ENCODE peak calls at places on chromosomes 13 and 19, in six cellular contexts. P, A, F, H, Q and C are unnamed samples. For H3K27me3, the result is how much of the 10 kb centered on the place peaks cover.

GRCh38 chr19:15828121-15828620 is 12.7 kb upstream of the OR10H1 start:
- DNase-seq in Q (no peak), A (no peak), F (no peak), P (no peak), H (no peak), C (no peak)

GRCh38 chr19:10256551-10256950 is 4.5 kb downstream of the MRPL4 start:
- DNase-seq in H (no peak), P (no peak), A (no peak), Q (no peak), F (no peak), C (no peak)

GRCh38 chr13:21242236-21242635 is 65.8 kb downstream of the MRPL57 start:
- DNase-seq in Q (no peak), P (no peak), H (no peak), A (peak), F (no peak), C (no peak)

GRCh38 chr19:6576869-6577281 is 14.1 kb downstream of the CD70 start:
- DNase-seq in H (no peak), A (no peak), F (no peak), P (no peak), Q (no peak), C (no peak)

GRCh38 chr13:107234315-107234714 is 666.4 kb upstream of the ARGLU1 start:
- DNase-seq in A (no peak), Q (no peak), F (no peak), H (no peak), P (no peak), C (no peak)

GRCh38 chr19:52658595-52658994 is 20.4 kb upstream of the ZNF83 start:
- DNase-seq in A (peak), Q (no peak), P (no peak), H (no peak), F (no peak), C (no peak)

GRCh38 chr13:45851171-45851889 is at the start of gene SIAH3:
- DNase-seq in Q (peak), H (no peak), P (peak), A (peak), F (no peak), C (no peak)

GRCh38 chr13:51113969-51114368 is 2.9 kb upstream of the C13orf42 start:
- DNase-seq in Q (no peak), A (no peak), H (no peak), F (no peak), P (no peak), C (no peak)

GRCh38 chr19:55690769-55691545 is 15.9 kb downstream of the EPN1 start:
- DNase-seq in P (no peak), A (no peak), H (no peak), Q (no peak), F (no peak), C (no peak)

GRCh38 chr13:64453831-64454230 is 2776.3 kb downstream of the PCDH9 start:
- DNase-seq in H (no peak), F (no peak), Q (no peak), A (peak), P (no peak), C (no peak)

GRCh38 chr13:65504213-65504612 is 1725.9 kb downstream of the PCDH9 start:
- DNase-seq in P (no peak), Q (no peak), H (no peak), F (no peak), A (no peak), C (no peak)

GRCh38 chr19:18940791-18941627 is at the start of gene HOMER3:
- DNase-seq in F (peak), Q (peak), A (peak), P (peak), H (peak), C (peak)

GRCh38 chr13:41311607-41312500 is 787 bp downstream of the NAA16 start:
- DNase-seq in Q (peak), F (peak), H (peak), A (peak), P (peak), C (peak)

GRCh38 chr19:46878613-46879375 is 18.0 kb downstream of the ARHGAP35 start:
- DNase-seq in F (peak), P (no peak), A (no peak), H (no peak), Q (peak), C (no peak)

GRCh38 chr19:5046339-5047039 is 77.6 kb downstream of the KDM4B start:
- DNase-seq in F (no peak), Q (no peak), A (no peak), H (no peak), P (no peak), C (peak)

GRCh38 chr13:36920612-36921185 is 661 bp upstream of the SMAD9 start:
- DNase-seq in Q (no peak), A (peak), H (no peak), F (no peak), P (no peak), C (no peak)

GRCh38 chr19:32822916-32823746 is 46.4 kb downstream of the SLC7A9 start:
- DNase-seq in Q (no peak), A (no peak), H (no peak), P (no peak), F (no peak), C (no peak)
- H3K27me3 ChIP-seq in Q (under half), A (under half), H (under half), P (under half), F (under half), C (under half)

DNA sequence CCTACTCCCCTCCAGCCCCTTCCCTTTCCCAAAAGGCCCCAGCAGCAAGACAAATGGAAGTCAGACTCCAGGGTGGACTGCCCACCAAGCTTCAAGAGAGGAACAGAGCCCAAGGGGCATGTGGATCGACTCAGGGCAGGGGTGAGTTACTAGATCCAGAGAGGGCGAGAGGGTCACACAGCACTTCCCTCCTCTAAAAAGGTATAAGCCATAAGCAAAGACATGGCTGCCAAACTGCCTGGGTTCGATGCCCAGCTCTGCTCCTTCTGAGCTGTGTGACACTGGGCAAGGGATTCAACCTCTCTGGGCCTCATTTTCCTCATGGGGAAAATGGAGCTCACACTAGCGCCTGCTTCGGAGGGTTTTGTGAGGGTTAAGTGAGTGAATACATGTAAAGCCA is 3.8 kb downstream of the PPP1R14A start:
- DNase-seq in A (no peak), P (no peak), F (no peak), H (no peak), Q (no peak), C (no peak)
- H3K27ac ChIP-seq in A (no peak), P (no peak), F (peak), H (peak), Q (peak), C (no peak)

GRCh38 chr13:98452851-98453250 is 124.1 kb downstream of the STK24 start:
- DNase-seq in H (no peak), F (no peak), Q (no peak), P (no peak), A (no peak), C (no peak)

GRCh38 chr13:98457053-98457452 is 119.9 kb downstream of the STK24 start:
- DNase-seq in H (no peak), F (no peak), P (no peak), A (no peak), Q (no peak), C (no peak)

GRCh38 chr13:98456423-98456845 is 120.5 kb downstream of the STK24 start:
- DNase-seq in F (no peak), H (no peak), P (no peak), Q (no peak), A (no peak), C (no peak)

GRCh38 chr13:98453254-98453843 is 123.6 kb downstream of the STK24 start:
- DNase-seq in A (no peak), Q (no peak), P (no peak), F (no peak), H (no peak), C (no peak)

GRCh38 chr13:98454389-98454881 is 122.5 kb downstream of the STK24 start:
- DNase-seq in H (no peak), Q (peak), A (no peak), F (no peak), P (no peak), C (no peak)
- H3K27me3 ChIP-seq in H (under half), Q (under half), A (under half), F (under half), P (under half), C (under half)

DNA sequence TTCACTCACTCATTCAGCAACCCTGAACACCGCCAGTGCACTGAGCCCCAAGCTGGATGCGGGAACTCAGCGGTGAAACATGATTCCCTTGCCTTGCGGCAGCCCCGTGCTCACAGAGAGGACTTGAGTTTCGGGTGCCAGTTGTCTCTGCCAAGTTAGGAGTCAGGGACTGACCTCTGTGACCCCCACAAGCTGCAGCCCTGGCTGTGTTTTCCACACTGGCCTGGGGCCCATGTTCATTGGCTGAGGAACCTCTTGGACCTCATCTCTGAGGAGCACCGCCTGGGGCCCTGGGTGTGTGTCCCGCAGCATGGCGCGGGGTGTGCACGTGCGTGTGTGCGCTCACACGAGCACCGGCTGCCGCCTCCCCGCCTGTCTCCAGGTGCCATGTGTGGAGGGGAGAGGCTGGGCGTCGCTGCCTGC is 31.0 kb downstream of the CAPN12 start:
- DNase-seq in Q (peak), H (peak), F (peak), P (no peak), A (no peak), C (no peak)
- H3K27ac ChIP-seq in Q (peak), H (peak), F (peak), P (no peak), A (no peak), C (peak)

GRCh38 chr13:74550039-74550438 is 415.8 kb upstream of the KLF12 start:
- DNase-seq in Q (no peak), P (no peak), H (no peak), A (peak), F (no peak), C (peak)
- H3K27me3 ChIP-seq in Q (under half), P (under half), H (under half), A (under half), F (under half), C (under half)

GRCh38 chr19:43605875-43606568 is 5.9 kb upstream of the SRRM5 start:
- DNase-seq in Q (no peak), F (no peak), H (no peak), A (no peak), P (no peak), C (no peak)
- H3K27ac ChIP-seq in Q (no peak), F (no peak), H (no peak), A (no peak), P (no peak), C (no peak)

GRCh38 chr19:49556412-49557398 is 23.7 kb downstream of the NOSIP start:
- DNase-seq in Q (no peak), H (no peak), F (no peak), A (peak), P (no peak), C (peak)
- H3K27me3 ChIP-seq in Q (under half), H (under half), F (under half), A (under half), P (under half), C (under half)

GRCh38 chr13:27966641-27967202 is 2.4 kb downstream of the CDX2 start:
- DNase-seq in F (no peak), P (no peak), Q (no peak), H (no peak), A (peak), C (peak)

GRCh38 chr13:27962982-27963381 is 6.1 kb downstream of the CDX2 start:
- DNase-seq in H (no peak), P (no peak), F (no peak), Q (no peak), A (no peak), C (no peak)

GRCh38 chr13:27965343-27965739 is 3.8 kb downstream of the CDX2 start:
- DNase-seq in P (no peak), H (no peak), A (peak), F (no peak), Q (no peak), C (no peak)

GRCh38 chr13:27965740-27966640 is 3.1 kb downstream of the CDX2 start:
- DNase-seq in Q (no peak), P (no peak), A (peak), H (no peak), F (no peak), C (peak)

DNA sequence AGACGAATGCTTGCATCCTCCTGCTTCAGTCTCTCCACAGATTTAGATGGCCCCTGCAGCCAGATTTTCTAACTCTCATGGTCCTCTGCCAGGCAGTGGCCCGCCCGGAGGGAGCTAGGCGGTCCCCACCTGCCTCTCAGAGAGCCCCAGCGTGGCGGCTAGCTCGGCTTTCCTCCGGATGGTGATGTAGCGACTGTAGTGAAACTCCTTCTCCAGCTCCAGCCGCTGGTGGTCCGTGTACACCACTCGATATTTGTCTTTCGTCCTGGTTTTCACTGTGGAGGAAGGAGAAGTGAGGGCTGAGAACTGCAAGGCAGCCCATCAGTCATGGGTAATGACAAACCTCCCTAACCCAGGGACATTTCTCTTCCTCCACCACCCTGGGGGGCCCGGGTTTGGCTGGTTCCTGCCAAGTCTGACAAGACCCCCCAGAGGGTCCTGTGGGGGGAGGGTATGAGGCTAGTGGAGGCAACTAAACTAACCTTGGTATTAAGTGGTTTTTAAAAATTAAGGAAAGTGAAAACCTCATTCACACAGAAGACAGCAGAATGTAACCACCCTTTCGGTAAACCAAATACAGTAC is 4.3 kb downstream of the CDX2 start:
- DNase-seq in F (no peak), H (no peak), Q (no peak), P (no peak), A (no peak), C (peak)
- H3K27ac ChIP-seq in F (no peak), H (no peak), Q (no peak), P (no peak), A (no peak), C (peak)